ENCODE peak calls at places on chromosomes 13 and 19, in ten cellular contexts. E is hypothalamus; L is HTR-8/SVneo; S is hippocampal formation; K is lung; X is stimulated activated CD8-positive, alpha-beta memory T cell treated with anti-CD3 and anti-CD28 coated beads, Interleukin-15, amount 100 ng/mL, for 48 hours; A is coronary artery; H is lung microvascular endothelial cell; J is T follicular helper cell; V is iris pigment epithelial cell. F is an unnamed sample.

GRCh38 chr19:46023311-46023779 is 492 bp upstream of the PGLYRP1 start:
- DNase-seq in E (no peak), L (no peak), S (no peak), K (no peak), X (no peak), A (no peak), H (no peak), J (no peak), V (no peak), F (no peak)

GRCh38 chr19:47274891-47275865 is 493 bp downstream of the INAFM1 start:
- DNase-seq in E (no peak), L (no peak), S (no peak), K (no peak), X (no peak), A (peak), H (no peak), J (no peak), V (peak), F (peak)

GRCh38 chr19:741506-742131 is 9.3 kb upstream of the MISP start:
- DNase-seq in E (no peak), L (peak), S (no peak), K (no peak), X (no peak), A (no peak), H (no peak), J (no peak), V (no peak), F (peak)

GRCh38 chr19:4715529-4716221 is 8.0 kb downstream of the DPP9 start:
- DNase-seq in E (no peak), L (no peak), S (no peak), K (peak), X (no peak), A (no peak), H (no peak), J (no peak), V (no peak), F (no peak)

GRCh38 chr19:16824658-16825311 is 4.4 kb upstream of the SIN3B start:
- DNase-seq in E (no peak), L (no peak), S (no peak), K (no peak), X (no peak), A (no peak), H (no peak), J (no peak), V (peak), F (no peak)

GRCh38 chr19:30231408-30232318 is 140.5 kb upstream of the ZNF536 start:
- DNase-seq in E (no peak), L (no peak), S (no peak), K (no peak), X (no peak), A (no peak), H (no peak), J (no peak), V (no peak), F (no peak)

GRCh38 chr19:19526581-19527370 is 1.9 kb upstream of the YJEFN3 start:
- DNase-seq in E (no peak), L (no peak), S (peak), K (no peak), X (no peak), A (no peak), H (no peak), J (no peak), V (no peak), F (no peak)

GRCh38 chr19:4878491-4878968 is 11.1 kb upstream of the PLIN3 start:
- DNase-seq in E (no peak), L (no peak), S (no peak), K (no peak), X (no peak), A (no peak), H (no peak), J (no peak), V (no peak), F (no peak)

GRCh38 chr13:51007216-51007615 is 97.6 kb downstream of the RNASEH2B start:
- DNase-seq in E (no peak), L (no peak), S (no peak), K (no peak), X (no peak), A (no peak), H (no peak), J (no peak), V (no peak), F (no peak)

GRCh38 chr19:48190288-48191284 is 20.1 kb downstream of the ZSWIM9 start:
- DNase-seq in E (no peak), L (no peak), S (peak), K (peak), X (peak), A (no peak), H (no peak), J (peak), V (peak), F (peak)

GRCh38 chr19:5321851-5322681 is 18.5 kb downstream of the PTPRS start:
- DNase-seq in E (no peak), L (no peak), S (no peak), K (no peak), X (peak), A (no peak), H (no peak), J (no peak), V (no peak), F (no peak)

GRCh38 chr13:43544011-43544410 is 242.8 kb downstream of the ENOX1 start:
- DNase-seq in E (no peak), L (no peak), S (no peak), K (no peak), X (no peak), A (no peak), H (no peak), J (no peak), V (peak), F (no peak)

GRCh38 chr13:21674271-21675009 is 3.6 kb downstream of the FGF9 start:
- DNase-seq in E (no peak), L (no peak), S (no peak), K (no peak), X (no peak), A (no peak), H (peak), J (no peak), V (no peak), F (no peak)

GRCh38 chr13:73341748-73342147 is 282.9 kb downstream of the KLF5 start:
- DNase-seq in E (no peak), L (peak), S (no peak), K (no peak), X (no peak), A (no peak), H (peak), J (no peak), V (peak), F (no peak)

GRCh38 chr13:108269601-108270328 is at the start of gene TNFSF13B:
- DNase-seq in E (no peak), L (peak), S (no peak), K (no peak), X (peak), A (peak), H (no peak), J (peak), V (peak), F (no peak)

GRCh38 chr13:40123962-40124647 is 468.6 kb downstream of the COG6 start:
- DNase-seq in E (no peak), L (no peak), S (no peak), K (no peak), X (no peak), A (no peak), H (no peak), J (no peak), V (no peak), F (peak)

GRCh38 chr19:49136771-49137171 is 17.4 kb downstream of the PPFIA3 start:
- DNase-seq in E (no peak), L (no peak), S (no peak), K (no peak), X (no peak), A (no peak), H (no peak), J (no peak), V (no peak), F (no peak)

GRCh38 chr13:71851541-71851940 is 15.5 kb downstream of the DACH1 start:
- DNase-seq in E (no peak), L (no peak), S (no peak), K (no peak), X (no peak), A (no peak), H (no peak), J (no peak), V (no peak), F (no peak)

GRCh38 chr13:24280722-24281121 is 28.7 kb upstream of the C1QTNF9 start:
- DNase-seq in E (no peak), L (no peak), S (peak), K (no peak), X (no peak), A (peak), H (no peak), J (no peak), V (no peak), F (no peak)

GRCh38 chr19:33778089-33778791 is 18.4 kb upstream of the KCTD15 start:
- DNase-seq in E (peak), L (peak), S (peak), K (peak), X (peak), A (peak), H (peak), J (peak), V (peak), F (peak)

GRCh38 chr13:101773062-101773461 is 320.6 kb downstream of the ITGBL1 start:
- DNase-seq in E (no peak), L (no peak), S (no peak), K (no peak), X (no peak), A (no peak), H (peak), J (no peak), V (peak), F (no peak)

GRCh38 chr13:21894091-21894490 is 223.2 kb downstream of the FGF9 start:
- DNase-seq in E (no peak), L (no peak), S (no peak), K (no peak), X (no peak), A (no peak), H (no peak), J (no peak), V (no peak), F (no peak)

GRCh38 chr19:11345122-11345752 is 831 bp downstream of the TMEM205 start:
- DNase-seq in E (no peak), L (no peak), S (no peak), K (no peak), X (no peak), A (no peak), H (no peak), J (no peak), V (no peak), F (no peak)

GRCh38 chr13:50531917-50532899 is 311.3 kb downstream of the DLEU7 start:
- DNase-seq in E (no peak), L (no peak), S (no peak), K (no peak), X (no peak), A (no peak), H (peak), J (no peak), V (peak), F (peak)

GRCh38 chr13:77544365-77544764 is 8.9 kb downstream of the SCEL start:
- DNase-seq in E (no peak), L (no peak), S (peak), K (peak), X (no peak), A (no peak), H (peak), J (no peak), V (peak), F (peak)

GRCh38 chr13:98875146-98875729 is 102.6 kb downstream of the DOCK9 start:
- DNase-seq in E (no peak), L (no peak), S (no peak), K (no peak), X (no peak), A (no peak), H (no peak), J (no peak), V (no peak), F (no peak)

GRCh38 chr19:7917292-7918061 is 2.7 kb upstream of the SNAPC2 start:
- DNase-seq in E (no peak), L (no peak), S (no peak), K (no peak), X (no peak), A (no peak), H (peak), J (peak), V (peak), F (peak)

GRCh38 chr19:33535176-33535575 is 13.6 kb upstream of the PEPD start:
- DNase-seq in E (no peak), L (no peak), S (no peak), K (no peak), X (no peak), A (no peak), H (no peak), J (no peak), V (peak), F (no peak)

GRCh38 chr13:41645313-41645712 is 188.0 kb downstream of the RGCC start:
- DNase-seq in E (no peak), L (peak), S (no peak), K (peak), X (no peak), A (no peak), H (peak), J (no peak), V (peak), F (no peak)

GRCh38 chr13:34108396-34108795 is 290.4 kb downstream of the RFC3 start:
- DNase-seq in E (no peak), L (no peak), S (no peak), K (no peak), X (no peak), A (no peak), H (no peak), J (no peak), V (peak), F (no peak)

GRCh38 chr13:94093652-94094310 is 385.7 kb downstream of the DCT start:
- DNase-seq in E (no peak), L (no peak), S (no peak), K (no peak), X (no peak), A (no peak), H (no peak), J (no peak), V (peak), F (no peak)